ENCODE peak calls at places on chromosomes 16 and 17, in six cellular contexts. U is SK-N-SH, T is lower lobe of right lung, P is A673, O is esophagus squamous epithelium, G is upper lobe of left lung. K is an unnamed sample. For H3K4me1, the result is how much of the 10 kb centered on the place peaks cover.

GRCh38 chr16:76443981-76444380 is 166.8 kb downstream of the CNTNAP4 start:
- DNase-seq in P (no peak), O (no peak), U (no peak), T (no peak), G (no peak), K (no peak)

GRCh38 chr16:13112639-13113038 is 211.2 kb downstream of the SHISA9 start:
- DNase-seq in T (no peak), P (no peak), G (no peak), U (no peak), O (no peak), K (no peak)

GRCh38 chr17:1031711-1032110 is 34.8 kb downstream of the TIMM22 start:
- DNase-seq in O (no peak), G (peak), T (no peak), U (peak), P (peak), K (peak)

GRCh38 chr17:67043283-67043682 is 1.1 kb upstream of the CACNG1 start:
- DNase-seq in G (peak), U (no peak), O (no peak), T (no peak), P (no peak), K (peak)

GRCh38 chr16:10827691-10828341 is 9.2 kb upstream of the TVP23A start:
- DNase-seq in O (no peak), U (no peak), T (peak), G (peak), P (no peak), K (peak)

GRCh38 chr17:39069114-39069756 is 82.2 kb downstream of the PLXDC1 start:
- DNase-seq in G (no peak), T (no peak), O (no peak), U (peak), P (peak), K (no peak)

GRCh38 chr16:31242197-31242596 is 17.6 kb upstream of the ITGAM start:
- DNase-seq in P (peak), T (no peak), G (no peak), U (no peak), O (no peak), K (no peak)

GRCh38 chr17:13776027-13776551 is 174.4 kb upstream of the HS3ST3A1 start:
- DNase-seq in P (no peak), U (peak), T (no peak), G (no peak), O (no peak), K (no peak)

GRCh38 chr16:29804455-29805231 is 1.7 kb upstream of the MAZ start:
- DNase-seq in O (no peak), T (peak), U (no peak), P (peak), G (no peak), K (no peak)

GRCh38 chr17:68290268-68290954 is 516 bp downstream of the SLC16A6 start:
- DNase-seq in T (peak), U (peak), G (peak), O (no peak), P (peak), K (peak)

GRCh38 chr17:8072339-8072726 is 15.2 kb downstream of the ALOX12B start:
- DNase-seq in U (no peak), O (no peak), P (no peak), G (peak), T (peak), K (peak)

GRCh38 chr17:78144736-78145641 is 1.2 kb upstream of the C17orf99 start:
- DNase-seq in U (no peak), G (peak), O (no peak), P (no peak), T (peak), K (peak)

GRCh38 chr16:1950559-1950958 is 3.9 kb downstream of the RPL3L start:
- DNase-seq in O (no peak), T (peak), P (no peak), G (no peak), U (no peak), K (no peak)

GRCh38 chr16:75566889-75567255 is 693 bp downstream of the GABARAPL2 start:
- DNase-seq in G (peak), P (no peak), T (no peak), O (no peak), U (peak), K (peak)

GRCh38 chr17:50833396-50834125 is 1.8 kb upstream of the WFIKKN2 start:
- DNase-seq in G (peak), T (no peak), P (no peak), O (no peak), U (peak), K (peak)

GRCh38 chr16:53566568-53566967 is 63.6 kb upstream of the AKTIP start:
- DNase-seq in U (no peak), T (no peak), O (no peak), P (no peak), G (no peak), K (no peak)

GRCh38 chr17:8066841-8067775 is 20.4 kb downstream of the ALOX12B start:
- DNase-seq in U (no peak), G (no peak), T (peak), P (no peak), O (no peak), K (peak)

GRCh38 chr16:88378836-88379693 is 3.7 kb upstream of the ZNF469 start:
- DNase-seq in P (no peak), U (peak), O (no peak), T (peak), G (peak), K (peak)

GRCh38 chr16:4176794-4177438 is 60.7 kb upstream of the ADCY9 start:
- DNase-seq in G (no peak), T (no peak), O (no peak), P (peak), U (no peak), K (no peak)

GRCh38 chr17:4734857-4735475 is 3.7 kb downstream of the MED11 start:
- DNase-seq in T (peak), U (no peak), O (no peak), G (no peak), P (no peak), K (peak)
- H3K4me1 ChIP-seq in T (half or more), U (under half), O (under half), G (under half), P (under half), K (under half)

GRCh38 chr16:21698169-21699032 is 34.6 kb downstream of the OTOA start:
- DNase-seq in U (no peak), O (no peak), G (no peak), T (no peak), P (no peak), K (no peak)
- TF ChIP-seq CTCF in U (peak), O (no peak), G (no peak), T (no peak), P (no peak), K (no peak)

GRCh38 chr17:40453881-40454630 is 10.8 kb downstream of the IGFBP4 start:
- DNase-seq in T (no peak), P (no peak), O (no peak), U (no peak), G (peak), K (peak)
- H3K4me1 ChIP-seq in T (half or more), P (under half), O (half or more), U (half or more), G (half or more), K (half or more)

DNA sequence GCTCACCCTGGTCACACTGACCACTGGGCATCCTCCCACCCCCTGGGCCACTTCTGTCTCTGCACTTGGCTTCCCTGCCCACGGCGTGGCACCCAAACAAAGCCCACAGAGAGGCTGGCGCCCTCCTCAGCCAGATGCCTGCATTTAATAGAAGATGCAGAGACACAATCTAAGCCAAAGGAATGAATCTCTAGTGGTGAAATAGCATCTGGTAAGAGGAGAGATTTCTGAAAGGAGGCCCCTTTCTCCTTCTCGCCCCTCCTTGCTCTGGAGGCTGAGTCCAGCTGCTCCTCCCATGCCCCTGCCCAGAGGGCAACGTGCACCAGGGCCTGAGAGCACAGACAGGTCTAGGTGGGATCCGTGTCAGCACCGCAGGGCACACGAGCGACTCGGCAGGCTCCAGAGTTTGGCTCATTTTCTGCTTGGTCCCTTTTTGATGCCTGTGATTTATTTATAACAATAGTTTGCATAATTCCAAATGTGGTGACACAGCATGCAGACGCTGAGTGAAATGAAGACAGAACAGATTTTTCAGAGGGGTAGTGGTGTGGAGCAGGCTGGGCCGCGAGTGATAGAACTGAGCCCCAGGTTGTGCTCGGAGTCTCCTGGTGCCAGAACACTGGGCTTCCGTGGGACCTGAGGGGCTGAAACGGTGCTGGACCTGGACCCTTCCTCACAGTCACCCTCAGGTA is 95.6 kb downstream of the METRNL start:
- DNase-seq in P (no peak), G (no peak), U (no peak), O (no peak), T (no peak), K (no peak)
- TF ChIP-seq CTCF in P (peak), G (no peak), U (peak), O (no peak), T (no peak), K (no peak)

DNA sequence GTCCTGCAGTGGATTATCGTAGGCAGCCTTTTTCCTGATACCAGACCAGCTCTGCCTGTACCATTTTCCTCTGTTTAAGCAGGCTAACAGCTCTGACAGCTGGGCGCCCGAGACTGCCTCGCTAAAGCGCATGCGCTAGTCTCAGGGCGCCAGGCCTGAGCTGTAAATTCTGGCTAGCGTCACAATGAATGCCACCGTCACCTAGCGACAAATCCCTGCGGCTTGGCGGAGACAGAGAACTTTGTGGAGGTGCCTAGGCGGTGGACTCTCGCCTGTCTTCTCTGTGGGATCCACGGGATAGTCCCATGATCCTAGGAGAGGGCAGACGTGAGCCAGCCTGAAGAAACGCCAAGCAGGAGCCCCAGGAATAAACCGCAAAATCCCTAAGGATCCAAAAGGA is 573.9 kb downstream of the KCNJ18 start:
- DNase-seq in P (no peak), G (peak), T (no peak), U (peak), O (no peak), K (no peak)
- H3K4me1 ChIP-seq in P (under half), G (under half), T (under half), U (under half), O (under half), K (under half)

GRCh38 chr17:76033139-76033538 is 6.0 kb upstream of the EVPL start:
- DNase-seq in G (no peak), U (no peak), O (no peak), P (no peak), T (no peak), K (no peak)

GRCh38 chr17:76036497-76037380 is 9.6 kb upstream of the EVPL start:
- DNase-seq in T (no peak), P (no peak), U (peak), O (no peak), G (no peak), K (peak)

GRCh38 chr17:76032780-76033108 is 5.6 kb upstream of the EVPL start:
- DNase-seq in O (no peak), G (no peak), T (no peak), P (no peak), U (no peak), K (no peak)

GRCh38 chr17:76034433-76035185 is 7.5 kb upstream of the EVPL start:
- DNase-seq in P (no peak), G (peak), U (no peak), T (no peak), O (no peak), K (no peak)

GRCh38 chr17:76032073-76032779 is 5.1 kb upstream of the EVPL start:
- DNase-seq in G (no peak), P (peak), U (peak), T (no peak), O (no peak), K (no peak)
- TF ChIP-seq CTCF in G (peak), P (peak), U (peak), T (no peak), O (no peak), K (no peak)

DNA sequence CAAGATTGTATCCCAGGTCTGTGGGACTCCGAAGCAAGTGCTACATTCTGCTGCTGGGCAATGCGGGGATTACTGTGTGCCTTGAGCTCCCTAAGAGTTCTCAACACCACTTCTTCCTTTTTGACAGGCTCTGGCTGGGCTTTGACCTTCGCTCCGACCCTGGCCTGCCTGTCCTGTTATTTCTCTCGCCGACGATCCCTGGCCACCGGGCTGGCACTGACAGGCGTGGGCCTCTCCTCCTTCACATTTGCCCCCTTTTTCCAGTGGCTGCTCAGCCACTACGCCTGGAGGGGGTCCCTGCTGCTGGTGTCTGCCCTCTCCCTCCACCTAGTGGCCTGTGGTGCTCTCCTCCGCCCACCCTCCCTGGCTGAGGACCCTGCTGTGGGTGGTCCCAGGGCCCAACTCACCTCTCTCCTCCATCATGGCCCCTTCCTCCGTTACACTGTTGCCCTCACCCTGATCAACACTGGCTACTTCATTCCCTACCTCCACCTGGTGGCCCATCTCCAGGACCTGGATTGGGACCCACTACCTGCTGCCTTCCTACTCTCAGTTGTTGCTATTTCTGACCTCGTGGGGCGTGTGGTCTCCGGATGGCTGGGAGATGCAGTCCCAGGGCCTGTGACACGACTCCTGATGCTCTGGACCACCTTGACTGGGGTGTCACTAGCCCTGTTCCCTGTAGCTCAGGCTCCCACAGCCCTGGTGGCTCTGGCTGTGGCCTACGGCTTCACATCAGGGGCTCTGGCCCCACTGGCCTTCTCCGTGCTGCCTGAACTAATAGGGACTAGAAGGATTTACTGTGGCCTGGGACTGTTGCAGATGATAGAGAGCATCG is 2.4 kb downstream of the SLC16A13 start:
- DNase-seq in G (no peak), P (no peak), U (peak), T (no peak), O (no peak), K (no peak)
- H3K4me1 ChIP-seq in G (under half), P (under half), U (under half), T (under half), O (half or more), K (under half)

GRCh38 chr17:45409659-45410076 is 23.0 kb downstream of the ARHGAP27 start:
- DNase-seq in O (no peak), P (no peak), G (no peak), U (no peak), T (no peak), K (peak)
- TF ChIP-seq CTCF in O (no peak), P (no peak), G (no peak), U (no peak), T (no peak), K (no peak)

GRCh38 chr16:84607061-84607460 is 10.8 kb downstream of the COTL1 start:
- DNase-seq in O (no peak), G (no peak), P (no peak), U (no peak), T (no peak), K (no peak)
- H3K4me1 ChIP-seq in O (half or more), G (under half), P (under half), U (under half), T (half or more), K (under half)

GRCh38 chr16:27973678-27974077 is 89.8 kb downstream of the GSG1L start:
- DNase-seq in T (no peak), U (peak), O (no peak), P (peak), G (peak), K (no peak)
- TF ChIP-seq CTCF in T (no peak), U (no peak), O (no peak), P (no peak), G (no peak), K (no peak)

K was measured in kidney.